ENCODE peak calls at places on chromosome 21, in four cellular contexts. T is hepatocyte, G is IMR-90, L is mammary epithelial cell. R is an unnamed sample.

GRCh38 chr21:14716761-14717396 is 170.8 kb upstream of the SAMSN1 start:
- DNase-seq in T (no peak), G (no peak), L (no peak), R (no peak)

GRCh38 chr21:15809818-15810217 is 80.0 kb downstream of the USP25 start:
- DNase-seq in T (no peak), G (peak; percentile 78), L (no peak), R (peak; percentile 31)

GRCh38 chr21:33578214-33578613 is 10.3 kb downstream of the DONSON start:
- DNase-seq in T (no peak), G (peak; percentile 76), L (no peak), R (peak; percentile 3)

GRCh38 chr21:35102488-35103407 is 53.6 kb upstream of the RUNX1 start:
- DNase-seq in T (no peak), G (peak; percentile 33), L (peak; percentile 31), R (no peak)

GRCh38 chr21:34889287-34889536 is 159.9 kb downstream of the RUNX1 start:
- DNase-seq in T (peak; percentile 78), G (peak; percentile 74), L (peak; percentile 78), R (no peak)

GRCh38 chr21:26124421-26124833 is 46.1 kb downstream of the APP start:
- DNase-seq in T (peak; percentile 14), G (peak; percentile 67), L (peak; percentile 44), R (no peak)

GRCh38 chr21:16713331-16714114 is 799.3 kb upstream of the CXADR start:
- DNase-seq in T (no peak), G (peak; percentile 13), L (no peak), R (peak; percentile 31)

GRCh38 chr21:17461014-17461413 is 51.8 kb upstream of the CXADR start:
- DNase-seq in T (peak; percentile 36), G (peak; percentile 92), L (peak; percentile 70), R (peak; percentile 80)

GRCh38 chr21:29164330-29164942 is 34.0 kb downstream of the MAP3K7CL start:
- DNase-seq in T (peak; percentile 75), G (peak; percentile 91), L (peak; percentile 68), R (no peak)

GRCh38 chr21:40846057-40846456 is 901 bp downstream of the DSCAM start:
- DNase-seq in T (no peak), G (no peak), L (peak; percentile 22), R (no peak)

GRCh38 chr21:33434770-33435360 is 31.7 kb downstream of the IFNGR2 start:
- DNase-seq in T (peak; percentile 68), G (peak; percentile 96), L (peak; percentile 97), R (peak; percentile 82)

GRCh38 chr21:15005391-15005790 is 59.4 kb downstream of the NRIP1 start:
- DNase-seq in T (no peak), G (peak; percentile 38), L (no peak), R (no peak)

GRCh38 chr21:16418663-16419062 is 688.9 kb downstream of the USP25 start:
- DNase-seq in T (no peak), G (no peak), L (no peak), R (no peak)

GRCh38 chr21:41726970-41727783 is 39.7 kb downstream of the RIPK4 start:
- DNase-seq in T (peak; percentile 53), G (peak; percentile 42), L (peak; percentile 93), R (peak; percentile 42)

GRCh38 chr21:38831526-38832467 is 26.1 kb downstream of the ETS2 start:
- DNase-seq in T (peak; percentile 89), G (peak; percentile 98), L (peak; percentile 98), R (peak; percentile 100)

GRCh38 chr21:35100351-35100771 is 51.3 kb upstream of the RUNX1 start:
- DNase-seq in T (no peak), G (peak; percentile 11), L (no peak), R (no peak)

GRCh38 chr21:35026617-35027557 is 22.2 kb downstream of the RUNX1 start:
- DNase-seq in T (peak; percentile 73), G (peak; percentile 48), L (no peak), R (no peak)

GRCh38 chr21:16195476-16195875 is 465.7 kb downstream of the USP25 start:
- DNase-seq in T (no peak), G (peak; percentile 70), L (peak; percentile 25), R (peak; percentile 36)

GRCh38 chr21:31973402-31973944 is 100.7 kb downstream of the HUNK start:
- DNase-seq in T (no peak), G (no peak), L (no peak), R (no peak)

GRCh38 chr21:33998809-33999208 is 74.6 kb upstream of the MRPS6 start:
- DNase-seq in T (no peak), G (no peak), L (no peak), R (no peak)

GRCh38 chr21:32457360-32457840 is 44.9 kb downstream of the EVA1C start:
- DNase-seq in T (peak; percentile 53), G (peak; percentile 16), L (no peak), R (no peak)

GRCh38 chr21:39384674-39385298 is 35.9 kb upstream of the HMGN1 start:
- DNase-seq in T (no peak), G (peak; percentile 55), L (peak; percentile 32), R (no peak)

GRCh38 chr21:34822957-34823356 is 154.2 kb downstream of the CLIC6 start:
- DNase-seq in T (peak; percentile 68), G (peak; percentile 68), L (peak; percentile 66), R (peak; percentile 77)

GRCh38 chr21:28790335-28790734 is 202.3 kb downstream of the LTN1 start:
- DNase-seq in T (no peak), G (no peak), L (no peak), R (no peak)

GRCh38 chr21:27954806-27955205 is 987.9 kb upstream of the ADAMTS5 start:
- DNase-seq in T (peak; percentile 8), G (peak; percentile 71), L (no peak), R (peak; percentile 48)

GRCh38 chr21:42042651-42043050 is 28.5 kb upstream of the UMODL1 start:
- DNase-seq in T (no peak), G (no peak), L (no peak), R (no peak)

GRCh38 chr21:43332872-43333300 is 94.0 kb downstream of the SIK1 start:
- DNase-seq in T (no peak), G (peak; percentile 51), L (no peak), R (no peak)

GRCh38 chr21:25850126-25850831 is 115.5 kb downstream of the GABPA start:
- DNase-seq in T (no peak), G (no peak), L (peak; percentile 27), R (no peak)

GRCh38 chr21:34129039-34129891 is 55.9 kb downstream of the MRPS6 start:
- DNase-seq in T (peak; percentile 85), G (peak; percentile 92), L (peak; percentile 41), R (peak; percentile 82)

GRCh38 chr21:27677547-27677946 is 710.7 kb upstream of the ADAMTS5 start:
- DNase-seq in T (no peak), G (no peak), L (no peak), R (no peak)

GRCh38 chr21:42118121-42118795 is 47.1 kb downstream of the UMODL1 start:
- DNase-seq in T (no peak), G (no peak), L (no peak), R (no peak)

GRCh38 chr21:25635310-25635709 is 3.7 kb upstream of the JAM2 start:
- DNase-seq in T (no peak), G (no peak), L (no peak), R (no peak)

GRCh38 chr21:25760061-25760460 is 25.3 kb downstream of the GABPA start:
- DNase-seq in T (no peak), G (no peak), L (no peak), R (no peak)

GRCh38 chr21:25115021-25115420 is 492.3 kb downstream of the MRPL39 start:
- DNase-seq in T (no peak), G (peak; percentile 7), L (no peak), R (no peak)

GRCh38 chr21:25560151-25560783 is 47.0 kb downstream of the MRPL39 start:
- DNase-seq in T (no peak), G (no peak), L (no peak), R (no peak)

GRCh38 chr21:15301014-15301413 is 236.2 kb upstream of the NRIP1 start:
- DNase-seq in T (no peak), G (no peak), L (peak; percentile 62), R (no peak)

GRCh38 chr21:14569868-14570267 is 23.8 kb upstream of the SAMSN1 start:
- DNase-seq in T (no peak), G (no peak), L (no peak), R (no peak)

GRCh38 chr21:34181418-34181817 is 108.0 kb downstream of the MRPS6 start:
- DNase-seq in T (no peak), G (no peak), L (no peak), R (no peak)

GRCh38 chr21:25573409-25574206 is 33.7 kb downstream of the MRPL39 start:
- DNase-seq in T (peak; percentile 49), G (peak; percentile 99), L (peak; percentile 94), R (peak; percentile 87)

DNA sequence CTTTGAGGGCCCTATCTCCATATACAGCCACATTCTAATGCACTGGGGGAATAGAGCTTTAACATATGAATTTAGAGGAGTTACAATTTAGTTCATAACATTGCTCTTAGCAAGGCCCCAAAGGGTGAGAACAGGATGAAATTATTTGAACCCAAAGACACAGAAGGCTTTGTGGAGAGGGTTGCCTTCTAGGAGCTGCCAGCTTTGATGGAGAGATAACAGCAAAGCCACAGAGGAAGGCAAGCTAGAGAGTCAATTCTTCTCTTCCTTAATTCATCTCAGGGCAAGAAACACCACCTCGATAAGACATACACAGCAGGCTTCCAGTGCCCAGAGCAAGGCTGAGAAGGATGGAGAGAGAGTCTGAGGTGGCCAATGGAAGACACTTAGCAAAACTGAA is 94.8 kb upstream of the TMPRSS15 start:
- DNase-seq in T (no peak), G (no peak), L (no peak), R (no peak)
- H3K4me3 ChIP-seq in T (no peak overlapping the region), G (no peak overlapping the region), L (no peak overlapping the region), R (no peak overlapping the region)

GRCh38 chr21:45593162-45594022 is 50.1 kb upstream of the PCBP3 start:
- DNase-seq in T (no peak), G (no peak), L (no peak), R (no peak)
- H3K4me3 ChIP-seq in T (no peak overlapping the region), G (no peak overlapping the region), L (no peak overlapping the region), R (no peak overlapping the region)

GRCh38 chr21:46154155-46154954 is 1.0 kb downstream of the FTCD start:
- DNase-seq in T (peak; percentile 10), G (no peak), L (no peak), R (no peak)
- H3K4me3 ChIP-seq in T (no peak overlapping the region), G (no peak overlapping the region), L (no peak overlapping the region), R (no peak overlapping the region)

DNA sequence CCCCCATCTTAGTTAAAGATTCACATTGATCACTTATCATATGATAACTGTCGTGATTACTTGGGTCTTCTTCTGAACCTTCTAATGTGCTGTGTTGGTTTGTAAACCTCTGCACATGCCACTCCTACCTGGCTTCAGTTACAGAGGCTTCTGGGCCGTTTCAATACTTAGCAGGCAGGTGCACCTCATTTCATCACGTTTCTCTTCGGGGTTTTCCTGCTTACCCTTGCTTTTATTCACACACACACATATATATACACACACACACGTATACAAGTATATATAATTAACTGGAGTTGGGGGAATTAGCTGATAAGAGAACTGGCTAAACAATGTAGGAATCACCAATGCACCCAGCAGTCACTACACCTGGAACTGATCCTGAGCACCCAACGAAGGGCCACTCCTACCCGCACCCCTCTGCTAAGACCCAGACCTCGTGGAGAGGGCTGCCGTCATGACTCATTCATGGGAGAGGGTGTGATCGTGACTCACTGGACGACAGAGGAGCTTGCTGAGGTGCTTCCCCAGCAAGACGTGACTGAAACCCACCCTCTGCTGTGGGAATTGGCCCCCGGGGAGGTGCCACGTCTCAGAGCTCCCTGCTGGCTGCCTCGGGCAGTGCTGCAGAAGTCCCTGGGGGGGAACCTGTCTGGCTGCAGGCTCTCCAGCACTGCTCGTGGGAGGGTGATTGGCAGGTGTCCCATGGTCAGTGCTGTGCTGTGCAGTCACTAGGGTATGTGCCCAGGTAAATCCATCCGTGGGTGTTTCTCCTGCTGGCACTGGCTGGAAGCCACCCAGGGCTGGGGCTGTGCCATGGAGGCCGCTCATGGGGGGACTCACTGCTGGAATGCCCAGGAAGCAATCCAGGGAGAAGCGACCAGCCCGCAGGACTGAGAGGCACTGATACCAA is 166.6 kb downstream of the DYRK1A start:
- DNase-seq in T (peak; percentile 52), G (peak; percentile 61), L (peak; percentile 96), R (no peak)
- H3K4me3 ChIP-seq in T (no peak overlapping the region), G (no peak overlapping the region), L (no peak overlapping the region), R (no peak overlapping the region)